ENCODE peak calls at places on chromosomes 4 and X, in nine cellular contexts. C is AG08395; U is germinal center; J is CD4-positive, CD25-positive, alpha-beta regulatory T cell; O is activated CD4-positive, alpha-beta T cell treated with anti-CD3 and anti-CD28 coated beads, Interleukin-2, amount 10 ng/mL, durations not matched to agents 7 days and 5 days; K is AG10803; I is head of caudate nucleus; D is NCI-H510A; M is stimulated activated CD4-positive, alpha-beta T cell treated with anti-CD3 and anti-CD28 coated beads, Interleukin-2, amount 100 ng/mL, for 48 hours. S is an unnamed sample.

GRCh38 chrX:47863187-47863586 is 26.5 kb downstream of the ZNF81 start:
- DNase-seq in C (no peak), U (no peak), J (no peak), O (no peak), K (no peak), I (no peak), D (no peak), M (no peak), S (no peak)

GRCh38 chr4:33883111-33883510 is 2361.2 kb downstream of the ARAP2 start:
- DNase-seq in C (no peak), U (no peak), J (no peak), O (no peak), K (no peak), I (no peak), D (no peak), M (no peak), S (no peak)

GRCh38 chr4:53805291-53805690 is 214.0 kb upstream of the LNX1 start:
- DNase-seq in C (no peak), U (no peak), J (no peak), O (no peak), K (no peak), I (no peak), D (no peak), M (no peak), S (no peak)

GRCh38 chr4:102454278-102454677 is 46.9 kb upstream of the NFKB1 start:
- DNase-seq in C (no peak), U (no peak), J (no peak), O (no peak), K (no peak), I (no peak), D (no peak), M (no peak), S (no peak)

GRCh38 chrX:10254746-10255145 is 98.0 kb downstream of the CLCN4 start:
- DNase-seq in C (no peak), U (no peak), J (no peak), O (no peak), K (peak; percentile 20), I (peak; percentile 4), D (no peak), M (no peak), S (peak; percentile 7)

GRCh38 chr4:107577743-107578142 is 142.3 kb downstream of the PAPSS1 start:
- DNase-seq in C (no peak), U (no peak), J (no peak), O (no peak), K (no peak), I (no peak), D (no peak), M (no peak), S (no peak)

GRCh38 chr4:129342820-129343219 is 246.9 kb downstream of the C4orf33 start:
- DNase-seq in C (peak; percentile 63), U (no peak), J (no peak), O (no peak), K (peak; percentile 81), I (no peak), D (no peak), M (no peak), S (peak; percentile 9)

GRCh38 chr4:133208694-133209285 is 59.7 kb downstream of the PCDH10 start:
- DNase-seq in C (no peak), U (no peak), J (no peak), O (no peak), K (no peak), I (no peak), D (no peak), M (no peak), S (no peak)

GRCh38 chr4:162952232-162952631 is 214.5 kb downstream of the NAF1 start:
- DNase-seq in C (no peak), U (no peak), J (no peak), O (no peak), K (no peak), I (no peak), D (no peak), M (no peak), S (peak; percentile 23)

GRCh38 chr4:69092190-69092589 is 4.1 kb upstream of the UGT2B7 start:
- DNase-seq in C (no peak), U (no peak), J (no peak), O (no peak), K (peak; percentile 3), I (no peak), D (no peak), M (no peak), S (no peak)

GRCh38 chr4:86357608-86358007 is 2.2 kb downstream of the MAPK10 start:
- DNase-seq in C (no peak), U (no peak), J (no peak), O (no peak), K (no peak), I (peak; percentile 46), D (no peak), M (no peak), S (no peak)

GRCh38 chr4:118811008-118811764 is 24.7 kb downstream of the SEC24D start:
- DNase-seq in C (peak; percentile 58), U (no peak), J (no peak), O (no peak), K (peak; percentile 89), I (no peak), D (no peak), M (no peak), S (no peak)

GRCh38 chr4:3502941-3503936 is 29.0 kb downstream of the LRPAP1 start:
- DNase-seq in C (no peak), U (no peak), J (no peak), O (no peak), K (no peak), I (no peak), D (no peak), M (no peak), S (no peak)

GRCh38 chr4:7721984-7722551 is 217.6 kb downstream of the AFAP1 start:
- DNase-seq in C (no peak), U (no peak), J (no peak), O (no peak), K (no peak), I (no peak), D (no peak), M (no peak), S (peak; percentile 40)

GRCh38 chr4:70505152-70505748 is 13.1 kb upstream of the AMTN start:
- DNase-seq in C (peak; percentile 46), U (peak; percentile 33), J (peak; percentile 26), O (peak; percentile 50), K (peak; percentile 45), I (peak; percentile 69), D (no peak), M (peak; percentile 49), S (peak; percentile 42)

GRCh38 chr4:6999172-7000086 is 43.7 kb upstream of the TADA2B start:
- DNase-seq in C (no peak), U (no peak), J (peak; percentile 10), O (peak; percentile 53), K (no peak), I (peak; percentile 64), D (no peak), M (no peak), S (no peak)

GRCh38 chr4:113436360-113436759 is 325.2 kb downstream of the CAMK2D start:
- DNase-seq in C (peak; percentile 58), U (no peak), J (no peak), O (no peak), K (peak; percentile 82), I (no peak), D (no peak), M (no peak), S (peak; percentile 32)

GRCh38 chr4:128859887-128860774 is 50.6 kb downstream of the JADE1 start:
- DNase-seq in C (peak; percentile 71), U (no peak), J (no peak), O (no peak), K (peak; percentile 87), I (no peak), D (no peak), M (no peak), S (no peak)

GRCh38 chr4:77146426-77147399 is 10.3 kb upstream of the CCNG2 start:
- DNase-seq in C (peak; percentile 11), U (no peak), J (no peak), O (no peak), K (no peak), I (no peak), D (no peak), M (no peak), S (no peak)

GRCh38 chr4:153566751-153567150 is 100.6 kb downstream of the TMEM131L start:
- DNase-seq in C (no peak), U (no peak), J (no peak), O (no peak), K (no peak), I (no peak), D (no peak), M (no peak), S (no peak)

GRCh38 chr4:78644744-78645330 is 93.3 kb downstream of the ANXA3 start:
- DNase-seq in C (peak; percentile 69), U (peak; percentile 74), J (peak; percentile 13), O (peak; percentile 55), K (peak; percentile 82), I (peak; percentile 59), D (no peak), M (peak; percentile 21), S (peak; percentile 69)

GRCh38 chr4:20086768-20087167 is 164.9 kb upstream of the SLIT2 start:
- DNase-seq in C (peak; percentile 2), U (no peak), J (no peak), O (no peak), K (peak; percentile 45), I (no peak), D (no peak), M (no peak), S (no peak)

GRCh38 chr4:146834263-146835034 is 111.2 kb downstream of the TTC29 start:
- DNase-seq in C (no peak), U (no peak), J (no peak), O (no peak), K (no peak), I (no peak), D (no peak), M (no peak), S (no peak)

GRCh38 chrX:108699368-108699767 is 37.0 kb downstream of the IRS4 start:
- DNase-seq in C (peak; percentile 36), U (no peak), J (no peak), O (no peak), K (peak; percentile 18), I (no peak), D (no peak), M (no peak), S (peak; percentile 1)

GRCh38 chr4:8921465-8921864 is 49.8 kb upstream of the HMX1 start:
- DNase-seq in C (peak; percentile 1), U (peak; percentile 1), J (no peak), O (no peak), K (no peak), I (no peak), D (no peak), M (no peak), S (no peak)

GRCh38 chr4:3336389-3337356 is 43.9 kb downstream of the RGS12 start:
- DNase-seq in C (no peak), U (no peak), J (no peak), O (no peak), K (no peak), I (no peak), D (no peak), M (no peak), S (no peak)

GRCh38 chr4:154314248-154314647 is 177.4 kb downstream of the DCHS2 start:
- DNase-seq in C (peak; percentile 51), U (no peak), J (no peak), O (no peak), K (peak; percentile 66), I (no peak), D (no peak), M (no peak), S (peak; percentile 11)

GRCh38 chrX:133593531-133593930 is 178.2 kb upstream of the GPC4 start:
- DNase-seq in C (no peak), U (no peak), J (no peak), O (no peak), K (no peak), I (no peak), D (no peak), M (no peak), S (no peak)

GRCh38 chr4:19944806-19945205 is 306.9 kb upstream of the SLIT2 start:
- DNase-seq in C (no peak), U (no peak), J (no peak), O (no peak), K (no peak), I (no peak), D (no peak), M (no peak), S (no peak)

GRCh38 chrX:71632923-71633657 is 14.8 kb upstream of the CXCR3 start:
- DNase-seq in C (no peak), U (no peak), J (no peak), O (no peak), K (no peak), I (no peak), D (peak; percentile 37), M (no peak), S (no peak)

GRCh38 chr4:11010624-11011023 is 326.1 kb upstream of the CLNK start:
- DNase-seq in C (no peak), U (no peak), J (no peak), O (no peak), K (no peak), I (no peak), D (no peak), M (no peak), S (no peak)

S was measured in Daoy.